ENCODE peak calls at places on chromosomes 1 and 21, in five cellular contexts. Q is fibroblast of mammary gland, R is natural killer cell, F is endodermal cell, V is HFFc6. U is an unnamed sample.

GRCh38 chr1:213474054-213474453 is 423.0 kb downstream of the RPS6KC1 start:
- DNase-seq in Q (no peak), R (no peak), F (no peak), V (no peak), U (no peak)

GRCh38 chr1:70542856-70543255 is 131.8 kb downstream of the CTH start:
- DNase-seq in Q (no peak), R (no peak), F (no peak), V (no peak), U (no peak)

GRCh38 chr1:222084996-222085395 is 343.1 kb upstream of the DUSP10 start:
- DNase-seq in Q (peak), R (no peak), F (no peak), V (peak), U (no peak)

GRCh38 chr21:43645414-43645891 is 13.8 kb downstream of the HSF2BP start:
- DNase-seq in Q (peak), R (no peak), F (peak), V (peak), U (no peak)

GRCh38 chr1:227894831-227895451 is 52.8 kb downstream of the WNT9A start:
- DNase-seq in Q (no peak), R (peak), F (peak), V (no peak), U (no peak)

GRCh38 chr21:42096593-42096992 is 25.5 kb downstream of the UMODL1 start:
- DNase-seq in Q (no peak), R (no peak), F (no peak), V (no peak), U (no peak)

GRCh38 chr1:162040657-162041056 is 17.0 kb upstream of the OLFML2B start:
- DNase-seq in Q (peak), R (no peak), F (no peak), V (peak), U (no peak)

GRCh38 chr1:244056602-244057001 is 5.5 kb downstream of the ZBTB18 start:
- DNase-seq in Q (no peak), R (no peak), F (no peak), V (no peak), U (no peak)

GRCh38 chr1:184387871-184388670 is 1.2 kb downstream of the C1orf21 start:
- DNase-seq in Q (peak), R (peak), F (peak), V (peak), U (no peak)

GRCh38 chr1:36328713-36329112 is 5.3 kb upstream of the EVA1B start:
- DNase-seq in Q (peak), R (no peak), F (no peak), V (no peak), U (no peak)

GRCh38 chr1:48728599-48728998 is 48.1 kb downstream of the BEND5 start:
- DNase-seq in Q (no peak), R (no peak), F (no peak), V (no peak), U (no peak)

GRCh38 chr1:207282496-207283380 is 38.7 kb upstream of the CD55 start:
- DNase-seq in Q (no peak), R (no peak), F (no peak), V (no peak), U (no peak)

GRCh38 chr1:157966034-157966671 is 27.3 kb upstream of the KIRREL1 start:
- DNase-seq in Q (peak), R (no peak), F (no peak), V (peak), U (no peak)

GRCh38 chr1:19559641-19560040 is 74.3 kb upstream of the CAPZB start:
- DNase-seq in Q (peak), R (no peak), F (no peak), V (peak), U (no peak)

GRCh38 chr21:18743523-18743922 is 339.9 kb upstream of the TMPRSS15 start:
- DNase-seq in Q (no peak), R (no peak), F (no peak), V (no peak), U (no peak)

GRCh38 chr1:233777571-233777970 is 126.9 kb upstream of the SLC35F3 start:
- DNase-seq in Q (no peak), R (no peak), F (no peak), V (no peak), U (no peak)

GRCh38 chr1:54117815-54118563 is 34.8 kb downstream of the CDCP2 start:
- DNase-seq in Q (peak), R (no peak), F (no peak), V (no peak), U (no peak)

GRCh38 chr1:209583408-209583807 is at the start of gene CAMK1G:
- DNase-seq in Q (peak), R (no peak), F (peak), V (peak), U (no peak)

GRCh38 chr1:177746168-177746567 is 223.7 kb downstream of the SEC16B start:
- DNase-seq in Q (no peak), R (no peak), F (no peak), V (no peak), U (no peak)

GRCh38 chr1:109388884-109389637 is 8.7 kb downstream of the SORT1 start:
- DNase-seq in Q (peak), R (no peak), F (no peak), V (no peak), U (no peak)

GRCh38 chr1:93448983-93449805 is 1.3 kb downstream of the FNBP1L start:
- DNase-seq in Q (peak), R (no peak), F (peak), V (peak), U (no peak)

GRCh38 chr21:29072873-29073221 is 601 bp downstream of the CCT8 start:
- DNase-seq in Q (peak), R (no peak), F (no peak), V (peak), U (no peak)

GRCh38 chr1:1179983-1180861 is 6.5 kb downstream of the TTLL10 start:
- DNase-seq in Q (no peak), R (peak), F (peak), V (no peak), U (no peak)

GRCh38 chr21:17053321-17053720 is 459.5 kb upstream of the CXADR start:
- DNase-seq in Q (no peak), R (no peak), F (no peak), V (no peak), U (no peak)

GRCh38 chr1:197144570-197145325 is 1.7 kb downstream of the ASPM start:
- DNase-seq in Q (peak), R (no peak), F (no peak), V (peak), U (no peak)

GRCh38 chr1:109773900-109774485 is 10.3 kb upstream of the EPS8L3 start:
- DNase-seq in Q (no peak), R (no peak), F (no peak), V (no peak), U (no peak)

GRCh38 chr1:18948048-18948912 is 8.2 kb downstream of the IFFO2 start:
- DNase-seq in Q (no peak), R (peak), F (no peak), V (peak), U (peak)

GRCh38 chr1:201714542-201715276 is 114.2 kb upstream of the IPO9 start:
- DNase-seq in Q (peak), R (no peak), F (peak), V (peak), U (no peak)

GRCh38 chr1:228013322-228014234 is 6.8 kb downstream of the WNT3A start:
- DNase-seq in Q (no peak), R (peak), F (peak), V (no peak), U (no peak)

GRCh38 chr1:115436596-115436995 is 98.5 kb upstream of the NGF start:
- DNase-seq in Q (no peak), R (no peak), F (no peak), V (no peak), U (no peak)

GRCh38 chr1:66288048-66288447 is 245.9 kb upstream of the SGIP1 start:
- DNase-seq in Q (no peak), R (no peak), F (no peak), V (no peak), U (no peak)

GRCh38 chr1:207024202-207025143 is 8.1 kb downstream of the C1orf116 start:
- DNase-seq in Q (no peak), R (no peak), F (no peak), V (no peak), U (no peak)

GRCh38 chr1:184616504-184616903 is 138.2 kb downstream of the EDEM3 start:
- DNase-seq in Q (no peak), R (no peak), F (no peak), V (no peak), U (no peak)

GRCh38 chr21:36694041-36694515 is 4.8 kb upstream of the SIM2 start:
- DNase-seq in Q (no peak), R (no peak), F (peak), V (no peak), U (no peak)

GRCh38 chr1:39926820-39927219 is 25.1 kb upstream of the MYCL start:
- DNase-seq in Q (no peak), R (no peak), F (no peak), V (no peak), U (no peak)

GRCh38 chr1:172134087-172134731 is 286.3 kb upstream of the C1orf105 start:
- DNase-seq in Q (no peak), R (no peak), F (no peak), V (no peak), U (no peak)

DNA sequence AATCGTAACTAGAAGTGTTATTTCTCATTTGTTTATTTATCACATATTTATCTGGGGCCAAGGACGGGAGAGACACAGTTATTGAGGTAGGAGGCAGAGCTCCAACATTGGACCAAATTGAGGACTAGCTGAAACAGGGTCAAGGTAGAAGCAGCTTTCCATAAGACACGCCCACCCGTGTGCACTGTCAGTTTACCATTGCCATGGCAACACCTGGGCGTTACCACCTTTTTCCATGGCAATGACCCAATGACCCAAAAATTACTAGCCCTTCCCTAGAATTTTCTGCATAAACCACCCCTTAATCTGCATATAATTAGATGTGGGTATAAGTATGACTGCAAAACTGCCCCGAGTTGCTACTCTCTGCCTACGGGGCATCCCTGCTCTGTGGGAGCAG is 72.8 kb downstream of the FBXO2 start:
- DNase-seq in Q (no peak), R (no peak), F (no peak), V (no peak), U (no peak)
- TF ChIP-seq CTCF in Q (no peak), R (no peak), F (no peak), V (no peak), U (no peak)

GRCh38 chr1:199463521-199464127 is 563.9 kb upstream of the NR5A2 start:
- DNase-seq in Q (peak), R (no peak), F (peak), V (peak), U (no peak)

GRCh38 chr1:199460933-199461332 is 566.6 kb upstream of the NR5A2 start:
- DNase-seq in Q (no peak), R (no peak), F (no peak), V (peak), U (no peak)
- TF ChIP-seq CTCF in Q (peak), R (no peak), F (peak), V (no peak), U (no peak)

GRCh38 chr1:52365746-52366516 is at the start of gene CC2D1B:
- DNase-seq in Q (peak), R (peak), F (peak), V (peak), U (peak)
- TF ChIP-seq CTCF in Q (no peak), R (no peak), F (peak), V (peak), U (no peak)

GRCh38 chr1:43072314-43072713 is 99.8 kb downstream of the EBNA1BP2 start:
- DNase-seq in Q (no peak), R (no peak), F (no peak), V (no peak), U (no peak)
- TF ChIP-seq CTCF in Q (no peak), R (no peak), F (no peak), V (no peak), U (no peak)

U was measured in CD4-positive, alpha-beta T cell.